ENCODE peak calls at places on chromosomes 3 and 15, in four cellular contexts. R is heart right ventricle, A is nephron progenitor cell, D is WTC11. Y is an unnamed sample.

GRCh38 chr15:82139823-82140268 is 94.0 kb upstream of the MEX3B start:
- DNase-seq in A (no peak), D (no peak), R (no peak), Y (no peak)

GRCh38 chr15:72915843-72916242 is 132.3 kb upstream of the ADPGK start:
- DNase-seq in A (no peak), R (no peak), D (no peak), Y (no peak)

GRCh38 chr3:149576071-149576564 is 81.7 kb downstream of the WWTR1 start:
- DNase-seq in R (peak; percentile 68), A (no peak), D (no peak), Y (no peak)

GRCh38 chr3:67661079-67661478 is 6.7 kb upstream of the SUCLG2 start:
- DNase-seq in A (no peak), R (no peak), D (no peak), Y (no peak)

GRCh38 chr15:40470423-40471104 is at the start of gene CHST14:
- DNase-seq in D (peak; percentile 54), R (peak; percentile 48), A (peak; percentile 79), Y (peak; percentile 67)

GRCh38 chr15:40594429-40594836 is 384 bp downstream of the KNL1 start:
- DNase-seq in A (peak; percentile 80), R (peak; percentile 32), D (peak; percentile 71), Y (peak; percentile 74)

GRCh38 chr3:135927170-135927569 is 38.4 kb upstream of the PPP2R3A start:
- DNase-seq in A (no peak), D (no peak), R (no peak), Y (no peak)

GRCh38 chr3:186613637-186614265 is 891 bp downstream of the AHSG start:
- DNase-seq in R (no peak), A (no peak), D (no peak), Y (no peak)

GRCh38 chr3:83968386-83968785 is 990.4 kb upstream of the CADM2 start:
- DNase-seq in D (no peak), R (no peak), A (no peak), Y (no peak)

GRCh38 chr3:36244728-36245127 is 135.6 kb upstream of the STAC start:
- DNase-seq in R (no peak), A (no peak), D (no peak), Y (no peak)

GRCh38 chr15:26197719-26198118 is 334.6 kb upstream of the ATP10A start:
- DNase-seq in A (no peak), R (no peak), D (no peak), Y (no peak)

GRCh38 chr3:134357914-134358811 is 16.1 kb downstream of the AMOTL2 start:
- DNase-seq in A (peak; percentile 44), R (no peak), D (peak; percentile 22), Y (peak; percentile 25)

GRCh38 chr3:13274874-13275332 is 145.2 kb downstream of the NUP210 start:
- DNase-seq in D (peak; percentile 3), R (no peak), A (no peak), Y (no peak)

GRCh38 chr15:85753791-85754452 is 40.8 kb downstream of the KLHL25 start:
- DNase-seq in D (no peak), A (no peak), R (no peak), Y (no peak)

GRCh38 chr15:57027596-57027995 is 109.2 kb downstream of the TCF12 start:
- DNase-seq in D (no peak), R (no peak), A (no peak), Y (no peak)

GRCh38 chr15:61916104-61916503 is 144.1 kb downstream of the VPS13C start:
- DNase-seq in R (peak; percentile 21), D (no peak), A (no peak), Y (no peak)

GRCh38 chr3:47870156-47870555 is 67.2 kb downstream of the DHX30 start:
- DNase-seq in D (no peak), R (no peak), A (no peak), Y (no peak)

GRCh38 chr3:142850395-142851023 is 38.4 kb downstream of the PCOLCE2 start:
- DNase-seq in R (no peak), A (no peak), D (no peak), Y (no peak)

GRCh38 chr15:51793521-51793920 is 35.9 kb upstream of the TMOD3 start:
- DNase-seq in R (peak; percentile 72), D (no peak), A (no peak), Y (no peak)

GRCh38 chr3:188950832-188951489 is 220.8 kb upstream of the TPRG1 start:
- DNase-seq in A (no peak), D (no peak), R (peak; percentile 68), Y (no peak)

GRCh38 chr3:8421267-8421666 is 80.4 kb upstream of the LMCD1 start:
- DNase-seq in A (no peak), D (no peak), R (no peak), Y (no peak)

GRCh38 chr3:102078864-102079808 is 229.8 kb downstream of the NFKBIZ start:
- DNase-seq in A (no peak), D (peak; percentile 18), R (no peak), Y (no peak)

GRCh38 chr15:90665288-90666134 is 51.6 kb upstream of the BLM start:
- DNase-seq in A (no peak), D (peak; percentile 57), R (peak; percentile 68), Y (peak; percentile 59)

GRCh38 chr3:88031543-88032148 is 27.2 kb downstream of the CGGBP1 start:
- DNase-seq in R (no peak), D (no peak), A (no peak), Y (no peak)

GRCh38 chr15:42138968-42139386 is 17.5 kb downstream of the PLA2G4F start:
- DNase-seq in D (no peak), R (no peak), A (no peak), Y (no peak)

GRCh38 chr3:89847955-89848354 is 740.5 kb downstream of the EPHA3 start:
- DNase-seq in R (no peak), A (no peak), D (no peak), Y (no peak)

GRCh38 chr15:25846377-25846776 is 16.8 kb downstream of the ATP10A start:
- DNase-seq in D (no peak), R (no peak), A (no peak), Y (no peak)

GRCh38 chr3:101281616-101282015 is 38.8 kb downstream of the IMPG2 start:
- DNase-seq in R (no peak), D (no peak), A (no peak), Y (no peak)

GRCh38 chr3:173745952-173746682 is 348.6 kb downstream of the NLGN1 start:
- DNase-seq in A (no peak), R (no peak), D (no peak), Y (no peak)

GRCh38 chr3:155519081-155519480 is 225.6 kb upstream of the STRIT1 start:
- DNase-seq in A (no peak), D (no peak), R (no peak), Y (no peak)

GRCh38 chr3:154095832-154096421 is 25.3 kb upstream of the ARHGEF26 start:
- DNase-seq in D (no peak), A (no peak), R (no peak), Y (no peak)
- TF ChIP-seq CTCF in D (no peak), A (no peak), R (no peak), Y (no peak)

GRCh38 chr3:122305818-122306621 is 19.0 kb upstream of the CSTA start:
- DNase-seq in R (no peak), A (peak; percentile 4), D (peak; percentile 30), Y (no peak)
- TF ChIP-seq CTCF in R (no peak), A (no peak), D (no peak), Y (no peak)

GRCh38 chr15:43510230-43511011 is 7.0 kb upstream of the MAP1A start:
- DNase-seq in D (peak; percentile 99), A (peak; percentile 98), R (peak; percentile 98), Y (peak; percentile 99)
- TF ChIP-seq CTCF in D (no peak), A (peak; percentile 26), R (no peak), Y (peak; percentile 61)

DNA sequence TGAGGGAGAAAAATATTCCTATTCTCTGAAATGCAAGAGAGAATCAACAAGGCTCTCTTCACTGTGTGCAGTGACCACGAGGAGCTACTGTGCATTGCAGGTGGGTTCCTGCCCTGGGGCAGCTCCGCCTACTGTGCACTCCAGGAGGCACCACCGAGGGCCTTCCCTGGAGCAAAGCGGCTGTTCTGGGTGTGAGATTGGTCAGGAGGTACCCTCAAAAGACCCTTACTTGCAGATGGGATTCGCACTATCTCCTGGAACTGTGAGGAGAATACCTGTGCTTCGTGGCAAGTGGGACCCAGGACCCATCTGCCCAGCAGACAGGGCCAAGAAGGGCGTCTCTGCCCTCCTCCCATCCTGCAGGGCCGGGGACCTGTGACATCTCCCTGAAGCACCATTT is 68.9 kb downstream of the CYFIP1 start:
- DNase-seq in D (no peak), A (no peak), R (no peak), Y (no peak)
- TF ChIP-seq CTCF in D (no peak), A (no peak), R (no peak), Y (no peak)

DNA sequence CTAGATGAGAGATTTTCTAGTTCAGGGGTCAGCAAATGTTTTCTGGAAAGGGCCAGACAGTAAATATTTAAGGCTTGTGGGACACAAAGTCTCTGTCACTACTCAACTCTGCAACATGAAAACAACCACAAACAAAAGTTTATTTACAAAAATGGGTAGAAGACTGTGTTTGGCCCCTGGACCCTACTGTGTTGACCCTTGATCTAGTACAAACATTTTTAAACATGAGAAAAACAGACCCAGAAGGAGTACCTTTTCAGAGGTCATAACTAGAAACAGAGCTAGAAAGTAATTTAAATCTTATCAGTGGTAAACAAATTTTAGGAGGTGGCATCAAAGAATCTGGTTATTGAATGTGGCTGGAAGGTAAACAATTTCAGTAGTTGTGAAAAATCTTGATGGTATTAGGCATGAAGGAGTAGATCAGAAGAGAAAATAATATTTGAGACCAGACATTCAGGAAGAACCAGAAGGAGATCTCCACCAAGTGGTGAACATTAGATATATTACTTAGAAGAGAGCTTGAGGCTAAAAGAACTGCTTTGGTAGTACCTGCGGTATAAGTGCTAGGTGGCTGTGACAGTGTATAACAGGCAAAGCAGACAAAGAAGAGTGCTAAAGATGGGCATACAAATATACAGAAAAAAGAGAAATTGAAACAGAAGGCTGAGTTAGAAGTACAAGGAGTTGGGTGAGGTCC is 101.7 kb downstream of the NR1I2 start:
- DNase-seq in A (no peak), R (no peak), D (no peak), Y (no peak)
- TF ChIP-seq CTCF in A (no peak), R (no peak), D (no peak), Y (no peak)

GRCh38 chr3:57582470-57583168 is 14.5 kb downstream of the ARF4 start:
- DNase-seq in A (no peak), R (no peak), D (peak; percentile 38), Y (no peak)
- TF ChIP-seq CTCF in A (no peak), R (no peak), D (no peak), Y (no peak)